ENCODE peak calls at places on chromosomes 13 and 19, in seven cellular contexts. One of them, this sample, is unnamed.

GRCh38 chr19:5372572-5373200 is 32.1 kb upstream of the PTPRS start:
- DNase-seq in RWPE2: no peak
- DNase-seq in HFF-Myc: no peak
- DNase-seq in CD4-positive, CD25-positive, alpha-beta regulatory T cell: no peak
- DNase-seq in esophagus squamous epithelium: no peak
- DNase-seq in AG04450: no peak
- DNase-seq in bronchial epithelial cell: no peak
- DNase-seq in this sample: no peak

GRCh38 chr13:95605426-95606125 is 38.9 kb downstream of the DZIP1 start:
- DNase-seq in bronchial epithelial cell: no peak
- DNase-seq in HFF-Myc: no peak
- DNase-seq in RWPE2: no peak
- DNase-seq in CD4-positive, CD25-positive, alpha-beta regulatory T cell: no peak
- DNase-seq in AG04450: no peak
- DNase-seq in esophagus squamous epithelium: no peak
- DNase-seq in this sample: no peak

GRCh38 chr19:15508035-15508710 is at the start of gene CYP4F22:
- DNase-seq in bronchial epithelial cell: no peak
- DNase-seq in HFF-Myc: no peak
- DNase-seq in RWPE2: no peak
- DNase-seq in CD4-positive, CD25-positive, alpha-beta regulatory T cell: no peak
- DNase-seq in esophagus squamous epithelium: no peak
- DNase-seq in AG04450: no peak
- DNase-seq in this sample: no peak

GRCh38 chr13:114090476-114090875 is 41.9 kb downstream of the RASA3 start:
- DNase-seq in RWPE2: peak
- DNase-seq in esophagus squamous epithelium: no peak
- DNase-seq in CD4-positive, CD25-positive, alpha-beta regulatory T cell: no peak
- DNase-seq in AG04450: no peak
- DNase-seq in bronchial epithelial cell: no peak
- DNase-seq in HFF-Myc: no peak
- DNase-seq in this sample: no peak

GRCh38 chr13:46343279-46343949 is 43.6 kb downstream of the RUBCNL start:
- DNase-seq in esophagus squamous epithelium: no peak
- DNase-seq in RWPE2: no peak
- DNase-seq in HFF-Myc: no peak
- DNase-seq in bronchial epithelial cell: no peak
- DNase-seq in AG04450: no peak
- DNase-seq in CD4-positive, CD25-positive, alpha-beta regulatory T cell: no peak
- DNase-seq in this sample: no peak

GRCh38 chr13:58461217-58461616 is 829.7 kb downstream of the PCDH17 start:
- DNase-seq in CD4-positive, CD25-positive, alpha-beta regulatory T cell: no peak
- DNase-seq in AG04450: no peak
- DNase-seq in bronchial epithelial cell: no peak
- DNase-seq in esophagus squamous epithelium: no peak
- DNase-seq in HFF-Myc: no peak
- DNase-seq in RWPE2: no peak
- DNase-seq in this sample: no peak

GRCh38 chr19:11624064-11624463 is 26.8 kb downstream of the ZNF627 start:
- DNase-seq in AG04450: no peak
- DNase-seq in HFF-Myc: no peak
- DNase-seq in bronchial epithelial cell: peak
- DNase-seq in RWPE2: no peak
- DNase-seq in CD4-positive, CD25-positive, alpha-beta regulatory T cell: no peak
- DNase-seq in esophagus squamous epithelium: no peak
- DNase-seq in this sample: no peak

GRCh38 chr13:32752997-32753606 is 166.8 kb downstream of the PDS5B start:
- DNase-seq in CD4-positive, CD25-positive, alpha-beta regulatory T cell: no peak
- DNase-seq in HFF-Myc: no peak
- DNase-seq in esophagus squamous epithelium: no peak
- DNase-seq in AG04450: no peak
- DNase-seq in bronchial epithelial cell: no peak
- DNase-seq in RWPE2: no peak
- DNase-seq in this sample: no peak

GRCh38 chr13:23140492-23140891 is 40.3 kb upstream of the SGCG start:
- DNase-seq in bronchial epithelial cell: peak
- DNase-seq in AG04450: no peak
- DNase-seq in CD4-positive, CD25-positive, alpha-beta regulatory T cell: no peak
- DNase-seq in RWPE2: no peak
- DNase-seq in esophagus squamous epithelium: no peak
- DNase-seq in HFF-Myc: no peak
- DNase-seq in this sample: no peak

GRCh38 chr13:74280795-74281490 is 146.7 kb upstream of the KLF12 start:
- DNase-seq in esophagus squamous epithelium: no peak
- DNase-seq in AG04450: no peak
- DNase-seq in HFF-Myc: no peak
- DNase-seq in RWPE2: no peak
- DNase-seq in bronchial epithelial cell: no peak
- DNase-seq in CD4-positive, CD25-positive, alpha-beta regulatory T cell: no peak
- DNase-seq in this sample: no peak

GRCh38 chr19:5804516-5805464 is at the start of gene NRTN:
- DNase-seq in RWPE2: no peak
- DNase-seq in CD4-positive, CD25-positive, alpha-beta regulatory T cell: no peak
- DNase-seq in esophagus squamous epithelium: no peak
- DNase-seq in HFF-Myc: no peak
- DNase-seq in bronchial epithelial cell: no peak
- DNase-seq in AG04450: no peak
- DNase-seq in this sample: no peak

GRCh38 chr13:110428281-110428680 is 121.2 kb downstream of the COL4A2 start:
- DNase-seq in bronchial epithelial cell: no peak
- DNase-seq in RWPE2: no peak
- DNase-seq in CD4-positive, CD25-positive, alpha-beta regulatory T cell: no peak
- DNase-seq in HFF-Myc: no peak
- DNase-seq in AG04450: no peak
- DNase-seq in esophagus squamous epithelium: no peak
- DNase-seq in this sample: no peak

GRCh38 chr19:3556978-3557460 is 367 bp downstream of the MFSD12 start:
- DNase-seq in RWPE2: peak
- DNase-seq in bronchial epithelial cell: peak
- DNase-seq in CD4-positive, CD25-positive, alpha-beta regulatory T cell: peak
- DNase-seq in esophagus squamous epithelium: no peak
- DNase-seq in HFF-Myc: no peak
- DNase-seq in AG04450: no peak
- DNase-seq in this sample: no peak

GRCh38 chr13:98297043-98297442 is 120.0 kb upstream of the RNF113B start:
- DNase-seq in CD4-positive, CD25-positive, alpha-beta regulatory T cell: no peak
- DNase-seq in HFF-Myc: no peak
- DNase-seq in AG04450: no peak
- DNase-seq in esophagus squamous epithelium: no peak
- DNase-seq in RWPE2: no peak
- DNase-seq in bronchial epithelial cell: no peak
- DNase-seq in this sample: no peak

GRCh38 chr13:93477238-93477637 is 250.6 kb downstream of the GPC6 start:
- DNase-seq in RWPE2: no peak
- DNase-seq in esophagus squamous epithelium: no peak
- DNase-seq in AG04450: no peak
- DNase-seq in HFF-Myc: no peak
- DNase-seq in CD4-positive, CD25-positive, alpha-beta regulatory T cell: no peak
- DNase-seq in bronchial epithelial cell: no peak
- DNase-seq in this sample: no peak

GRCh38 chr13:91144054-91144453 is 203.4 kb upstream of the MIR17HG start:
- DNase-seq in HFF-Myc: no peak
- DNase-seq in esophagus squamous epithelium: no peak
- DNase-seq in RWPE2: no peak
- DNase-seq in CD4-positive, CD25-positive, alpha-beta regulatory T cell: no peak
- DNase-seq in bronchial epithelial cell: no peak
- DNase-seq in AG04450: no peak
- DNase-seq in this sample: no peak

GRCh38 chr13:111181977-111182376 is 66.9 kb downstream of the ARHGEF7 start:
- DNase-seq in CD4-positive, CD25-positive, alpha-beta regulatory T cell: no peak
- DNase-seq in HFF-Myc: no peak
- DNase-seq in bronchial epithelial cell: no peak
- DNase-seq in AG04450: no peak
- DNase-seq in esophagus squamous epithelium: no peak
- DNase-seq in RWPE2: no peak
- DNase-seq in this sample: no peak

GRCh38 chr13:29514720-29515310 is 80.7 kb downstream of the SLC7A1 start:
- DNase-seq in HFF-Myc: no peak
- DNase-seq in AG04450: no peak
- DNase-seq in RWPE2: no peak
- DNase-seq in CD4-positive, CD25-positive, alpha-beta regulatory T cell: no peak
- DNase-seq in bronchial epithelial cell: no peak
- DNase-seq in esophagus squamous epithelium: no peak
- DNase-seq in this sample: no peak

GRCh38 chr13:30119476-30119875 is 187.9 kb downstream of the KATNAL1 start:
- DNase-seq in RWPE2: no peak
- DNase-seq in AG04450: no peak
- DNase-seq in CD4-positive, CD25-positive, alpha-beta regulatory T cell: peak
- DNase-seq in bronchial epithelial cell: peak
- DNase-seq in esophagus squamous epithelium: no peak
- DNase-seq in HFF-Myc: peak
- DNase-seq in this sample: no peak

DNA sequence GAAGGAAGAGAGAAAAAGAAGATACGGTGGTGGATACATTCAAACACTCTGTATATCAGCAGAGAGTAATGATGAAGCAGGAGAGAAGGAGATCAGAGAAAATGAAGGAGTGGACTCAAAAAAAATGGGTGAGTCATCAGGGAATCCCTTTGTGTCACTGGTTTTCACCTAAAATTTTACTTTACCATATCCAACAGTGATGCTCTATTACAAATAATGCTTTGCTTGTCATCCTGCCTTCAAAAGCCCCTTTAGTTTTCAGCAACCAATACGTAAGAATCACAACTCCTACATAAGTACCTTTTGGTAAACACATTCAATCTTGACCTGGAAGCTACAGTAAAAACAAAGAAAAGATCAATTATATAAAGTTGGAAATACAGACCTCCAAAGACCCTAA is 88.8 kb downstream of the ENOX1 start:
- DNase-seq in bronchial epithelial cell: no peak
- DNase-seq in esophagus squamous epithelium: no peak
- DNase-seq in AG04450: no peak
- DNase-seq in RWPE2: no peak
- DNase-seq in CD4-positive, CD25-positive, alpha-beta regulatory T cell: no peak
- DNase-seq in HFF-Myc: no peak
- DNase-seq in this sample: no peak
- H3K4me3 ChIP-seq in bronchial epithelial cell: no peak
- H3K4me3 ChIP-seq in esophagus squamous epithelium: no peak
- H3K4me3 ChIP-seq in AG04450: no peak
- H3K4me3 ChIP-seq in RWPE2: no peak
- H3K4me3 ChIP-seq in CD4-positive, CD25-positive, alpha-beta regulatory T cell: no peak
- H3K4me3 ChIP-seq in HFF-Myc: no peak
- H3K4me3 ChIP-seq in this sample: no peak

DNA sequence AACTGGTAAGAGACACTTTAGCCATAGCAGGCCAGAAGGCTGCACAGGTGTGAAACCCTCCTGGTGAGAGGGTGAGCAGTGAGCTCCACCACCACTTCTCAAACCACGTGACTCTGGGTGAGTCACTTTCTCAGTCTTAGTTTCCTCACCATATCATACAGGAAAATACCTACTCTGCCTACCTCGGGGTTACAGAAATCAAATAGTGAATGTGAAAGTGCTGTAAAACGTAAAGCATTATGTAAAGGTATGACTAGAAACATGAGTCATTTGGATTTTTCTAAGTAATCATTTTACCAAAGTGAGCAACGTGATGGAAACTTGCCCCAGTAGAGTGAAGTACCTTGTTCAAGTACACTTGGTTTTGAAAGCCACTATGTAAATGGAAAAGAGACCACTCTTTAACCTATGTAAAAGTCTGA is 40.4 kb downstream of the USP12 start:
- DNase-seq in CD4-positive, CD25-positive, alpha-beta regulatory T cell: peak
- DNase-seq in AG04450: no peak
- DNase-seq in RWPE2: no peak
- DNase-seq in HFF-Myc: no peak
- DNase-seq in bronchial epithelial cell: peak
- DNase-seq in esophagus squamous epithelium: no peak
- DNase-seq in this sample: peak
- H3K4me3 ChIP-seq in CD4-positive, CD25-positive, alpha-beta regulatory T cell: peak
- H3K4me3 ChIP-seq in AG04450: no peak
- H3K4me3 ChIP-seq in RWPE2: no peak
- H3K4me3 ChIP-seq in HFF-Myc: no peak
- H3K4me3 ChIP-seq in bronchial epithelial cell: no peak
- H3K4me3 ChIP-seq in esophagus squamous epithelium: no peak
- H3K4me3 ChIP-seq in this sample: no peak

GRCh38 chr19:29764322-29764721 is 47.5 kb upstream of the CCNE1 start:
- DNase-seq in CD4-positive, CD25-positive, alpha-beta regulatory T cell: no peak
- DNase-seq in esophagus squamous epithelium: no peak
- DNase-seq in bronchial epithelial cell: no peak
- DNase-seq in HFF-Myc: no peak
- DNase-seq in AG04450: no peak
- DNase-seq in RWPE2: no peak
- DNase-seq in this sample: no peak

GRCh38 chr19:29768166-29768565 is 43.6 kb upstream of the CCNE1 start:
- DNase-seq in bronchial epithelial cell: no peak
- DNase-seq in esophagus squamous epithelium: no peak
- DNase-seq in HFF-Myc: no peak
- DNase-seq in AG04450: no peak
- DNase-seq in RWPE2: no peak
- DNase-seq in CD4-positive, CD25-positive, alpha-beta regulatory T cell: no peak
- DNase-seq in this sample: no peak

GRCh38 chr19:29766100-29766499 is 45.7 kb upstream of the CCNE1 start:
- DNase-seq in RWPE2: no peak
- DNase-seq in HFF-Myc: no peak
- DNase-seq in CD4-positive, CD25-positive, alpha-beta regulatory T cell: no peak
- DNase-seq in AG04450: no peak
- DNase-seq in bronchial epithelial cell: no peak
- DNase-seq in esophagus squamous epithelium: no peak
- DNase-seq in this sample: no peak

GRCh38 chr19:29769997-29770396 is 41.8 kb upstream of the CCNE1 start:
- DNase-seq in bronchial epithelial cell: no peak
- DNase-seq in HFF-Myc: no peak
- DNase-seq in RWPE2: no peak
- DNase-seq in AG04450: no peak
- DNase-seq in esophagus squamous epithelium: no peak
- DNase-seq in CD4-positive, CD25-positive, alpha-beta regulatory T cell: no peak
- DNase-seq in this sample: no peak

DNA sequence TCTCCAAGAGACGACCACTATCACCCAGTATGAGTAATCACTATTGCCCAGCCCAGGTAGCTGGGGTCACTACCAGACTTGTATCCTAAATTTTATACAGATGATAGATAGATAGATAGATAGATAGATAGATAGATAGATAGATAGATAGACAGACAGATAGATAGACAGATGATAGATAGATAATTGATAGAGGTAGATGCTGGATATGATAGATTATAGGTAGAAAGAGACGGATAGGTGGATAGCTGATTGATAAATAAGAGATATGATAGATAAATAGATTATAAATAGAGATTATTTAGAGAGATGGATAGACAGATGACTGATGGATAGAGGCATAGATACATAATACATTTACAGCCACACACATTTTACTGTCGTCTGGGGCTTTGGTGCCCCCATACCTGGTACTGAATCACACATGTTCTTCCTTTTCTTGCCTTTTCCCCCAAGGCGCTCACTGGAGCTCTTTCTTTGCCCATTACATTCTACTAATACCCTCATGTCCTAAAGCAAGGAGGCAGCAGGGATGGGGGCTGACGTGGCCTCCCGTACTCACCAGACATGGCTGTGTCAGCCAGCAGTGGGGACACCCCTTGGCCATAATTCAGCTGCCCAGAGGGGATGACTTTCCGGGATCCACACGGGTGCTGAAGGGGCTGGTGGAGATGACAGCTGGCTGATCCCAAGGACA is 44.6 kb upstream of the CCNE1 start:
- DNase-seq in RWPE2: no peak
- DNase-seq in bronchial epithelial cell: no peak
- DNase-seq in CD4-positive, CD25-positive, alpha-beta regulatory T cell: no peak
- DNase-seq in AG04450: no peak
- DNase-seq in esophagus squamous epithelium: no peak
- DNase-seq in HFF-Myc: no peak
- DNase-seq in this sample: no peak
- H3K4me3 ChIP-seq in RWPE2: no peak
- H3K4me3 ChIP-seq in bronchial epithelial cell: no peak
- H3K4me3 ChIP-seq in CD4-positive, CD25-positive, alpha-beta regulatory T cell: no peak
- H3K4me3 ChIP-seq in AG04450: no peak
- H3K4me3 ChIP-seq in esophagus squamous epithelium: no peak
- H3K4me3 ChIP-seq in HFF-Myc: no peak
- H3K4me3 ChIP-seq in this sample: no peak

GRCh38 chr13:71864094-71864980 is 2.7 kb downstream of the DACH1 start:
- DNase-seq in bronchial epithelial cell: no peak
- DNase-seq in esophagus squamous epithelium: peak
- DNase-seq in CD4-positive, CD25-positive, alpha-beta regulatory T cell: no peak
- DNase-seq in RWPE2: peak
- DNase-seq in HFF-Myc: no peak
- DNase-seq in AG04450: no peak
- DNase-seq in this sample: no peak
- H3K4me3 ChIP-seq in bronchial epithelial cell: no peak
- H3K4me3 ChIP-seq in esophagus squamous epithelium: peak
- H3K4me3 ChIP-seq in CD4-positive, CD25-positive, alpha-beta regulatory T cell: no peak
- H3K4me3 ChIP-seq in RWPE2: no peak
- H3K4me3 ChIP-seq in HFF-Myc: peak
- H3K4me3 ChIP-seq in AG04450: peak
- H3K4me3 ChIP-seq in this sample: no peak